ENCODE peak calls at places on chromosomes 2 and 18, in seven cellular contexts. One of them, this sample, is unnamed.

GRCh38 chr2:231714639-231715498 is 6.5 kb downstream of the PTMA start:
- DNase-seq in NCI-H2029: peak
- DNase-seq in NCI-H1092 treated with DMSO at 0.1 percent for 48 hours: peak
- DNase-seq in AML-193: peak
- DNase-seq in SK-MEL-5: peak
- DNase-seq in endothelial cell: peak
- DNase-seq in activated T-helper 1 cell treated with anti-CD3 and anti-CD28 coated beads, Interleukin-12 subunit alpha, Interleukin-12 subunit beta, Interleukin-2, Interleukin-4 antibody, amounts not matched to agents 30 ng/mL and 10 ng/mL and 1 ng/mL, durations not matched to agents 14 hours and 24 hours and 36 hours: peak
- DNase-seq in this sample: peak

GRCh38 chr2:30782124-30782523 is 25.1 kb downstream of the CAPN13 start:
- DNase-seq in NCI-H2029: no peak
- DNase-seq in NCI-H1092 treated with DMSO at 0.1 percent for 48 hours: no peak
- DNase-seq in AML-193: no peak
- DNase-seq in SK-MEL-5: no peak
- DNase-seq in endothelial cell: no peak
- DNase-seq in activated T-helper 1 cell treated with anti-CD3 and anti-CD28 coated beads, Interleukin-12 subunit alpha, Interleukin-12 subunit beta, Interleukin-2, Interleukin-4 antibody, amounts not matched to agents 30 ng/mL and 10 ng/mL and 1 ng/mL, durations not matched to agents 14 hours and 24 hours and 36 hours: no peak
- DNase-seq in this sample: no peak

GRCh38 chr18:36403896-36404824 is 106.6 kb downstream of the FHOD3 start:
- DNase-seq in NCI-H2029: no peak
- DNase-seq in NCI-H1092 treated with DMSO at 0.1 percent for 48 hours: no peak
- DNase-seq in AML-193: no peak
- DNase-seq in SK-MEL-5: no peak
- DNase-seq in endothelial cell: no peak
- DNase-seq in activated T-helper 1 cell treated with anti-CD3 and anti-CD28 coated beads, Interleukin-12 subunit alpha, Interleukin-12 subunit beta, Interleukin-2, Interleukin-4 antibody, amounts not matched to agents 30 ng/mL and 10 ng/mL and 1 ng/mL, durations not matched to agents 14 hours and 24 hours and 36 hours: no peak
- DNase-seq in this sample: no peak

GRCh38 chr2:10933700-10934225 is 22.0 kb downstream of the KCNF1 start:
- DNase-seq in NCI-H2029: no peak
- DNase-seq in NCI-H1092 treated with DMSO at 0.1 percent for 48 hours: no peak
- DNase-seq in AML-193: no peak
- DNase-seq in SK-MEL-5: no peak
- DNase-seq in endothelial cell: no peak
- DNase-seq in activated T-helper 1 cell treated with anti-CD3 and anti-CD28 coated beads, Interleukin-12 subunit alpha, Interleukin-12 subunit beta, Interleukin-2, Interleukin-4 antibody, amounts not matched to agents 30 ng/mL and 10 ng/mL and 1 ng/mL, durations not matched to agents 14 hours and 24 hours and 36 hours: no peak
- DNase-seq in this sample: no peak

GRCh38 chr2:99190548-99190947 is 9.6 kb downstream of the MRPL30 start:
- DNase-seq in NCI-H2029: no peak
- DNase-seq in NCI-H1092 treated with DMSO at 0.1 percent for 48 hours: no peak
- DNase-seq in AML-193: no peak
- DNase-seq in SK-MEL-5: no peak
- DNase-seq in endothelial cell: no peak
- DNase-seq in activated T-helper 1 cell treated with anti-CD3 and anti-CD28 coated beads, Interleukin-12 subunit alpha, Interleukin-12 subunit beta, Interleukin-2, Interleukin-4 antibody, amounts not matched to agents 30 ng/mL and 10 ng/mL and 1 ng/mL, durations not matched to agents 14 hours and 24 hours and 36 hours: no peak
- DNase-seq in this sample: no peak

GRCh38 chr2:128720440-128721022 is 401.9 kb upstream of the HS6ST1 start:
- DNase-seq in NCI-H2029: no peak
- DNase-seq in NCI-H1092 treated with DMSO at 0.1 percent for 48 hours: no peak
- DNase-seq in AML-193: no peak
- DNase-seq in SK-MEL-5: no peak
- DNase-seq in endothelial cell: no peak
- DNase-seq in activated T-helper 1 cell treated with anti-CD3 and anti-CD28 coated beads, Interleukin-12 subunit alpha, Interleukin-12 subunit beta, Interleukin-2, Interleukin-4 antibody, amounts not matched to agents 30 ng/mL and 10 ng/mL and 1 ng/mL, durations not matched to agents 14 hours and 24 hours and 36 hours: no peak
- DNase-seq in this sample: peak

GRCh38 chr2:24515335-24515734 is 24.3 kb downstream of the NCOA1 start:
- DNase-seq in NCI-H2029: no peak
- DNase-seq in NCI-H1092 treated with DMSO at 0.1 percent for 48 hours: no peak
- DNase-seq in AML-193: no peak
- DNase-seq in SK-MEL-5: no peak
- DNase-seq in endothelial cell: no peak
- DNase-seq in activated T-helper 1 cell treated with anti-CD3 and anti-CD28 coated beads, Interleukin-12 subunit alpha, Interleukin-12 subunit beta, Interleukin-2, Interleukin-4 antibody, amounts not matched to agents 30 ng/mL and 10 ng/mL and 1 ng/mL, durations not matched to agents 14 hours and 24 hours and 36 hours: no peak
- DNase-seq in this sample: no peak

GRCh38 chr2:153823880-153824279 is 47.8 kb upstream of the GALNT13 start:
- DNase-seq in NCI-H2029: no peak
- DNase-seq in NCI-H1092 treated with DMSO at 0.1 percent for 48 hours: no peak
- DNase-seq in AML-193: no peak
- DNase-seq in SK-MEL-5: no peak
- DNase-seq in endothelial cell: no peak
- DNase-seq in activated T-helper 1 cell treated with anti-CD3 and anti-CD28 coated beads, Interleukin-12 subunit alpha, Interleukin-12 subunit beta, Interleukin-2, Interleukin-4 antibody, amounts not matched to agents 30 ng/mL and 10 ng/mL and 1 ng/mL, durations not matched to agents 14 hours and 24 hours and 36 hours: no peak
- DNase-seq in this sample: no peak

GRCh38 chr2:15092691-15093090 is 460.2 kb downstream of the LRATD1 start:
- DNase-seq in NCI-H2029: no peak
- DNase-seq in NCI-H1092 treated with DMSO at 0.1 percent for 48 hours: no peak
- DNase-seq in AML-193: no peak
- DNase-seq in SK-MEL-5: no peak
- DNase-seq in endothelial cell: no peak
- DNase-seq in activated T-helper 1 cell treated with anti-CD3 and anti-CD28 coated beads, Interleukin-12 subunit alpha, Interleukin-12 subunit beta, Interleukin-2, Interleukin-4 antibody, amounts not matched to agents 30 ng/mL and 10 ng/mL and 1 ng/mL, durations not matched to agents 14 hours and 24 hours and 36 hours: no peak
- DNase-seq in this sample: no peak

GRCh38 chr2:235577404-235578330 is 83.8 kb downstream of the AGAP1 start:
- DNase-seq in NCI-H2029: peak
- DNase-seq in NCI-H1092 treated with DMSO at 0.1 percent for 48 hours: peak
- DNase-seq in AML-193: no peak
- DNase-seq in SK-MEL-5: peak
- DNase-seq in endothelial cell: no peak
- DNase-seq in activated T-helper 1 cell treated with anti-CD3 and anti-CD28 coated beads, Interleukin-12 subunit alpha, Interleukin-12 subunit beta, Interleukin-2, Interleukin-4 antibody, amounts not matched to agents 30 ng/mL and 10 ng/mL and 1 ng/mL, durations not matched to agents 14 hours and 24 hours and 36 hours: no peak
- DNase-seq in this sample: no peak

GRCh38 chr2:70698847-70699246 is 69.2 kb downstream of the ADD2 start:
- DNase-seq in NCI-H2029: no peak
- DNase-seq in NCI-H1092 treated with DMSO at 0.1 percent for 48 hours: no peak
- DNase-seq in AML-193: no peak
- DNase-seq in SK-MEL-5: no peak
- DNase-seq in endothelial cell: no peak
- DNase-seq in activated T-helper 1 cell treated with anti-CD3 and anti-CD28 coated beads, Interleukin-12 subunit alpha, Interleukin-12 subunit beta, Interleukin-2, Interleukin-4 antibody, amounts not matched to agents 30 ng/mL and 10 ng/mL and 1 ng/mL, durations not matched to agents 14 hours and 24 hours and 36 hours: no peak
- DNase-seq in this sample: no peak

GRCh38 chr18:50154420-50154819 is 40.5 kb downstream of the MYO5B start:
- DNase-seq in NCI-H2029: no peak
- DNase-seq in NCI-H1092 treated with DMSO at 0.1 percent for 48 hours: no peak
- DNase-seq in AML-193: no peak
- DNase-seq in SK-MEL-5: no peak
- DNase-seq in endothelial cell: no peak
- DNase-seq in activated T-helper 1 cell treated with anti-CD3 and anti-CD28 coated beads, Interleukin-12 subunit alpha, Interleukin-12 subunit beta, Interleukin-2, Interleukin-4 antibody, amounts not matched to agents 30 ng/mL and 10 ng/mL and 1 ng/mL, durations not matched to agents 14 hours and 24 hours and 36 hours: no peak
- DNase-seq in this sample: no peak

GRCh38 chr2:192250961-192251360 is 56.2 kb upstream of the TMEFF2 start:
- DNase-seq in NCI-H2029: no peak
- DNase-seq in NCI-H1092 treated with DMSO at 0.1 percent for 48 hours: no peak
- DNase-seq in AML-193: no peak
- DNase-seq in SK-MEL-5: no peak
- DNase-seq in endothelial cell: no peak
- DNase-seq in activated T-helper 1 cell treated with anti-CD3 and anti-CD28 coated beads, Interleukin-12 subunit alpha, Interleukin-12 subunit beta, Interleukin-2, Interleukin-4 antibody, amounts not matched to agents 30 ng/mL and 10 ng/mL and 1 ng/mL, durations not matched to agents 14 hours and 24 hours and 36 hours: no peak
- DNase-seq in this sample: no peak

GRCh38 chr2:144780983-144781382 is 261.1 kb upstream of the ZEB2 start:
- DNase-seq in NCI-H2029: no peak
- DNase-seq in NCI-H1092 treated with DMSO at 0.1 percent for 48 hours: no peak
- DNase-seq in AML-193: no peak
- DNase-seq in SK-MEL-5: peak
- DNase-seq in endothelial cell: no peak
- DNase-seq in activated T-helper 1 cell treated with anti-CD3 and anti-CD28 coated beads, Interleukin-12 subunit alpha, Interleukin-12 subunit beta, Interleukin-2, Interleukin-4 antibody, amounts not matched to agents 30 ng/mL and 10 ng/mL and 1 ng/mL, durations not matched to agents 14 hours and 24 hours and 36 hours: no peak
- DNase-seq in this sample: no peak

GRCh38 chr2:43399515-43400245 is 173.3 kb upstream of the ZFP36L2 start:
- DNase-seq in NCI-H2029: peak
- DNase-seq in NCI-H1092 treated with DMSO at 0.1 percent for 48 hours: peak
- DNase-seq in AML-193: no peak
- DNase-seq in SK-MEL-5: no peak
- DNase-seq in endothelial cell: no peak
- DNase-seq in activated T-helper 1 cell treated with anti-CD3 and anti-CD28 coated beads, Interleukin-12 subunit alpha, Interleukin-12 subunit beta, Interleukin-2, Interleukin-4 antibody, amounts not matched to agents 30 ng/mL and 10 ng/mL and 1 ng/mL, durations not matched to agents 14 hours and 24 hours and 36 hours: no peak
- DNase-seq in this sample: no peak

GRCh38 chr2:7835693-7836680 is 845.9 kb upstream of the ID2 start:
- DNase-seq in NCI-H2029: peak
- DNase-seq in NCI-H1092 treated with DMSO at 0.1 percent for 48 hours: peak
- DNase-seq in AML-193: no peak
- DNase-seq in SK-MEL-5: no peak
- DNase-seq in endothelial cell: no peak
- DNase-seq in activated T-helper 1 cell treated with anti-CD3 and anti-CD28 coated beads, Interleukin-12 subunit alpha, Interleukin-12 subunit beta, Interleukin-2, Interleukin-4 antibody, amounts not matched to agents 30 ng/mL and 10 ng/mL and 1 ng/mL, durations not matched to agents 14 hours and 24 hours and 36 hours: no peak
- DNase-seq in this sample: no peak

GRCh38 chr2:121479882-121480522 is 50.7 kb upstream of the RNU4ATAC start:
- DNase-seq in NCI-H2029: peak
- DNase-seq in NCI-H1092 treated with DMSO at 0.1 percent for 48 hours: peak
- DNase-seq in AML-193: no peak
- DNase-seq in SK-MEL-5: peak
- DNase-seq in endothelial cell: no peak
- DNase-seq in activated T-helper 1 cell treated with anti-CD3 and anti-CD28 coated beads, Interleukin-12 subunit alpha, Interleukin-12 subunit beta, Interleukin-2, Interleukin-4 antibody, amounts not matched to agents 30 ng/mL and 10 ng/mL and 1 ng/mL, durations not matched to agents 14 hours and 24 hours and 36 hours: no peak
- DNase-seq in this sample: no peak

GRCh38 chr2:25201265-25201664 is 32.9 kb upstream of the POMC start:
- DNase-seq in NCI-H2029: no peak
- DNase-seq in NCI-H1092 treated with DMSO at 0.1 percent for 48 hours: no peak
- DNase-seq in AML-193: no peak
- DNase-seq in SK-MEL-5: peak
- DNase-seq in endothelial cell: no peak
- DNase-seq in activated T-helper 1 cell treated with anti-CD3 and anti-CD28 coated beads, Interleukin-12 subunit alpha, Interleukin-12 subunit beta, Interleukin-2, Interleukin-4 antibody, amounts not matched to agents 30 ng/mL and 10 ng/mL and 1 ng/mL, durations not matched to agents 14 hours and 24 hours and 36 hours: no peak
- DNase-seq in this sample: no peak

This sample was measured in Kasumi-1.